ENCODE peak calls at places on chromosomes 6 and 20, in eight cellular contexts. H is PC-9, G is brain microvascular endothelial cell, C is GM12865, N is astrocyte of the spinal cord, A is right atrium auricular region, R is epithelial cell of esophagus, I is stomach. T is an unnamed sample.

GRCh38 chr20:41432620-41433602 is 66.3 kb upstream of the EMILIN3 start:
- DNase-seq in H (no peak), G (no peak), C (peak), N (no peak), A (no peak), R (no peak), I (no peak), T (no peak)

GRCh38 chr20:39433461-39433860 is 471.3 kb downstream of the DHX35 start:
- DNase-seq in H (no peak), G (no peak), C (no peak), N (no peak), A (no peak), R (peak), I (no peak), T (peak)

GRCh38 chr6:119495230-119495683 is 145.7 kb upstream of the MAN1A1 start:
- DNase-seq in H (no peak), G (no peak), C (no peak), N (no peak), A (no peak), R (no peak), I (peak), T (no peak)

GRCh38 chr20:20664795-20665194 is 47.6 kb downstream of the RALGAPA2 start:
- DNase-seq in H (no peak), G (peak), C (peak), N (peak), A (no peak), R (peak), I (no peak), T (peak)

GRCh38 chr20:36202891-36203338 is 33.4 kb upstream of the AAR2 start:
- DNase-seq in H (peak), G (peak), C (peak), N (peak), A (peak), R (peak), I (peak), T (peak)

GRCh38 chr6:133623065-133623464 is 265.8 kb upstream of the TCF21 start:
- DNase-seq in H (no peak), G (no peak), C (no peak), N (peak), A (no peak), R (no peak), I (no peak), T (peak)

GRCh38 chr20:46022411-46023147 is 6.4 kb upstream of the SLC12A5 start:
- DNase-seq in H (peak), G (no peak), C (peak), N (no peak), A (no peak), R (peak), I (peak), T (peak)

GRCh38 chr6:97026298-97026697 is 101.8 kb downstream of the KLHL32 start:
- DNase-seq in H (no peak), G (no peak), C (no peak), N (no peak), A (no peak), R (no peak), I (no peak), T (no peak)

GRCh38 chr20:53949319-53949839 is 121.0 kb downstream of the BCAS1 start:
- DNase-seq in H (peak), G (peak), C (peak), N (peak), A (no peak), R (peak), I (peak), T (peak)

GRCh38 chr6:106514281-106514885 is 114.9 kb downstream of the RTN4IP1 start:
- DNase-seq in H (no peak), G (no peak), C (no peak), N (no peak), A (no peak), R (peak), I (no peak), T (no peak)

GRCh38 chr6:167704396-167704801 is 122.3 kb upstream of the AFDN start:
- DNase-seq in H (no peak), G (no peak), C (no peak), N (no peak), A (no peak), R (no peak), I (no peak), T (no peak)

GRCh38 chr6:148235446-148235845 is 107.2 kb upstream of the SASH1 start:
- DNase-seq in H (no peak), G (peak), C (no peak), N (peak), A (no peak), R (peak), I (no peak), T (peak)

GRCh38 chr6:134436950-134437349 is 119.0 kb upstream of the SGK1 start:
- DNase-seq in H (no peak), G (no peak), C (no peak), N (peak), A (no peak), R (peak), I (no peak), T (peak)

GRCh38 chr6:9514146-9514545 is 900.7 kb downstream of the TFAP2A start:
- DNase-seq in H (no peak), G (no peak), C (no peak), N (peak), A (no peak), R (peak), I (no peak), T (no peak)

GRCh38 chr6:27651371-27651732 is 178.4 kb upstream of the ZNF184 start:
- DNase-seq in H (peak), G (peak), C (no peak), N (no peak), A (no peak), R (peak), I (no peak), T (no peak)

GRCh38 chr6:43768983-43769525 is 957 bp upstream of the VEGFA start:
- DNase-seq in H (no peak), G (peak), C (no peak), N (peak), A (peak), R (no peak), I (no peak), T (peak)

DNA sequence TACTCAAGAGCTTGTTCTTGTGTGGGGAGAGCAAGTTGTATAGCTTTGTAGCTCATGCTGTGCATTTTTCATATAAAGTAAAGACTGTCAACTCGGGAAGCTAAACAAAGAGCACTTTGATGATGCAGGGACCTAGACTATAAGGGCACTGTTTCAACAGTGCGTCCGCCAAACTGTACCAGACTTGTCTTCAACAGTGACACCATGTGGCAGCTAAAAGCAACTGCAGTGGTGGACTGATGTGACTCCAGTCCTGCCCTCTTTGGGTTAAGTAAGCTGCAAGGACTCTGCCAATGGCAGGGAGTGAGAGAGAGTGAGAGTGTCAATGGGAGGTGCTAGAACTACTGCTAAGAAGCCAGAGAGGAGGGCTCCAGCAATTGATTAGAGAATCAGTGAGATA is 48.1 kb upstream of the MC3R start:
- DNase-seq in H (no peak), G (no peak), C (peak), N (no peak), A (no peak), R (no peak), I (no peak), T (peak)
- TF ChIP-seq CTCF in H (peak), G (peak), C (peak), N (peak), A (no peak), R (peak), I (no peak), T (peak)

GRCh38 chr20:3890999-3891929 is 2.1 kb downstream of the PANK2 start:
- DNase-seq in H (no peak), G (no peak), C (peak), N (no peak), A (no peak), R (peak), I (no peak), T (no peak)
- H3K4me3 ChIP-seq in H (peak), G (peak), C (peak), N (peak), A (peak), R (peak), I (peak), T (peak)

DNA sequence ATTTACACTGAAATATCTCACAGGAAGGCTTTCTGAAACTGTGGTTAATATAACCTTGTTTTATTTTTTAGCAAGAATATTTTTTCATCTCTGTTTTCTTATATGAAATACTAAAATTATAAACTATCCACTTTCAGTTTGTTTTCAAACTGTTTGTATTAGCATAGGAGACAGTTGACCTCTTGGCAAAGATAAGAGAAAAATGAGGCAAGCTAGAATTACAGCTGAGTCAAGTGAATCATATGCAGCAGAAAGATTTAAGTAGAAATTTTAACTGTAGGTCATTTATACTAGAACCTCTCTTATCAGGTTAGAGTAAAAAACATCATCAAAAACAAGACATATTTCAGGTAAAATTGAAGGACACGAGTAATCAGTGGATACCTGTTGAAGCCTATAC is 792.6 kb downstream of the PHF3 start:
- DNase-seq in H (no peak), G (no peak), C (no peak), N (no peak), A (no peak), R (no peak), I (no peak), T (no peak)
- TF ChIP-seq CTCF in H (no peak), G (no peak), C (no peak), N (no peak), A (no peak), R (no peak), I (no peak), T (no peak)

DNA sequence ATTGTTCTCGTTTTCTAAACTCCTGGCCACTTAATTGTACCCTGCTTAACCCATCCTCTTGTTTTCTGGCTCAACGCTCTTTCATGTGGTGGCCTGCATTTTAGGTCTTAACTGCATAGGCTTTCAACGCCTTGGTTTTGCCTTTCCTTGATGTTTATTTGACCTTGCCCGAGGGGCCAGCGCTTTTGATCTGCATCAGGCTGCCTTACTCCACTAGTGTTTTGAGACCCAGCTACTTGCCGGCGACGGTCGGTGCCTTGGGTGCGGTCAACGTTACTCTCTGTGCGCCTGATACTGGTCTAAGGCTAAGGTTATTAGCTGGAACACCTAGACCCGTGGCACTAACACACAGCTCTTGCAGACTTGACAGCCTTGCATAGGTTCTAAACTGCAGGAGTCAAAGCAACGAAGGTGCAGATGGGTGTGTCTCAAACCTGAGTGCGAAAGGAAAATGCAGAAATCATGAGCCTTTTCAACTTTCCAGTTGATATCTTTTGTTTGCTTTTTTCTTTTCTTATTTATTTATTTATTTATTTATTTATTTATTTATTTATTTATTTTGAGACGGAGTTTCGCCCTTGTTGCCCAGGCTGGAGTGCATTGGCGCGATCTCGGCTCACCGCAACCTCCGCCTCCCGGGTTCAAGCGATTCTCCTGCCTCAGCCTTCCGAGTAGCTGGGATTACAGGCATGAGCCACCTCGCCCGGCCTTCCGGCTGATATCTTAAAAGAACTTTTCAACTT is 138.8 kb downstream of the HFE start:
- DNase-seq in H (no peak), G (no peak), C (no peak), N (no peak), A (no peak), R (peak), I (no peak), T (no peak)
- H3K4me3 ChIP-seq in H (no peak), G (peak), C (no peak), N (peak), A (peak), R (peak), I (no peak), T (no peak)

DNA sequence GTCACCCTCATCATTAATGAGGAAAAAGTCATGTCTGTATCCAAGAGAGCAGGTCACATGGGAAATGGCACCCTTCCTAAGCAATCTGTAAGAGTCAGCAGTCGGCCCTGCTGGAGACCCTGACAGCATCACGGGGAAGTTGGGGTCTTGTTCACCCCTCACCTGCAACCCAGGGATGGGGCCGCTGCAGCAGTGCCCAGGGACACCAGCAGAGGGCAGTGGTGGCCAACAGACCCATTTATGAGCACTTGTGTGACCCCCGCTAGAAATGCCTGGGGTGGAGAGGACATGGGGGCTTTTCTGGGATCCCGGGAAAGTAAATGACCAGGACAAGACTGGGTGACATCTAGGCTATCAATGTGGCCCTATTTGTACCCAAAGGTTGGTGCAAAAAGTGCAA is 35.9 kb downstream of the ANKRD60 start:
- DNase-seq in H (no peak), G (no peak), C (peak), N (no peak), A (no peak), R (no peak), I (no peak), T (no peak)
- TF ChIP-seq CTCF in H (peak), G (peak), C (peak), N (peak), A (peak), R (peak), I (no peak), T (peak)